ENCODE peak calls at places on chromosome 14, in seven cellular contexts. A is uterus; R is body of pancreas; M is breast epithelium; H is CD8-positive, alpha-beta memory T cell; S is osteoblast; C is naive thymus-derived CD4-positive, alpha-beta T cell. L is an unnamed sample.

GRCh38 chr14:91004987-91005386 is 55.5 kb downstream of the RPS6KA5 start:
- DNase-seq in A (no peak), R (no peak), M (no peak), H (no peak), S (no peak), C (no peak), L (no peak)

GRCh38 chr14:22849212-22849819 is 12.9 kb downstream of the MMP14 start:
- DNase-seq in A (peak; percentile 85), R (no peak), M (peak; percentile 50), H (no peak), S (peak; percentile 89), C (no peak), L (no peak)

GRCh38 chr14:95835331-95835730 is 41.3 kb upstream of the TUNAR start:
- DNase-seq in A (no peak), R (no peak), M (no peak), H (no peak), S (no peak), C (no peak), L (no peak)

GRCh38 chr14:88245321-88245720 is 77.7 kb downstream of the KCNK10 start:
- DNase-seq in A (no peak), R (no peak), M (no peak), H (no peak), S (peak; percentile 68), C (no peak), L (no peak)

GRCh38 chr14:38098074-38098846 is 109.4 kb upstream of the SSTR1 start:
- DNase-seq in A (no peak), R (no peak), M (no peak), H (no peak), S (no peak), C (no peak), L (peak; percentile 42)

GRCh38 chr14:50055461-50056228 is 60.7 kb downstream of the VCPKMT start:
- DNase-seq in A (no peak), R (no peak), M (no peak), H (no peak), S (no peak), C (no peak), L (no peak)

GRCh38 chr14:51357250-51357649 is 117.2 kb downstream of the TMX1 start:
- DNase-seq in A (no peak), R (no peak), M (no peak), H (no peak), S (no peak), C (no peak), L (no peak)

GRCh38 chr14:64795921-64796320 is 83.8 kb downstream of the SPTB start:
- DNase-seq in A (no peak), R (no peak), M (no peak), H (no peak), S (no peak), C (no peak), L (no peak)

GRCh38 chr14:67514650-67515385 is 18.3 kb upstream of the PLEKHH1 start:
- DNase-seq in A (peak; percentile 43), R (peak; percentile 47), M (no peak), H (peak; percentile 54), S (peak; percentile 96), C (peak; percentile 49), L (no peak)

GRCh38 chr14:57937681-57938080 is 71.8 kb upstream of the SLC35F4 start:
- DNase-seq in A (no peak), R (no peak), M (no peak), H (no peak), S (no peak), C (no peak), L (no peak)

GRCh38 chr14:76812422-76813383 is at the start of gene ANGEL1:
- DNase-seq in A (peak; percentile 96), R (peak; percentile 99), M (peak; percentile 97), H (peak; percentile 95), S (peak; percentile 98), C (peak; percentile 96), L (peak; percentile 100)

GRCh38 chr14:92863281-92863680 is 59.7 kb upstream of the CHGA start:
- DNase-seq in A (no peak), R (no peak), M (no peak), H (no peak), S (no peak), C (no peak), L (no peak)

GRCh38 chr14:35144029-35144428 is 21.7 kb downstream of the PRORP start:
- DNase-seq in A (no peak), R (no peak), M (no peak), H (no peak), S (no peak), C (no peak), L (no peak)

GRCh38 chr14:34111933-34112332 is 161.1 kb upstream of the EGLN3 start:
- DNase-seq in A (no peak), R (no peak), M (no peak), H (no peak), S (no peak), C (no peak), L (no peak)

GRCh38 chr14:69643430-69644200 is 32.2 kb downstream of the SUSD6 start:
- DNase-seq in A (peak; percentile 43), R (peak; percentile 83), M (peak; percentile 79), H (no peak), S (peak; percentile 55), C (no peak), L (peak; percentile 88)

GRCh38 chr14:73424453-73424852 is 33.9 kb downstream of the NUMB start:
- DNase-seq in A (no peak), R (no peak), M (no peak), H (no peak), S (no peak), C (no peak), L (no peak)

GRCh38 chr14:96920023-96920422 is 122.8 kb downstream of the VRK1 start:
- DNase-seq in A (no peak), R (no peak), M (no peak), H (no peak), S (no peak), C (no peak), L (no peak)

GRCh38 chr14:47044841-47045240 is 393.3 kb upstream of the RPL10L start:
- DNase-seq in A (no peak), R (no peak), M (no peak), H (no peak), S (no peak), C (no peak), L (no peak)

GRCh38 chr14:26204954-26205479 is 392.8 kb downstream of the NOVA1 start:
- DNase-seq in A (peak; percentile 38), R (peak; percentile 26), M (peak; percentile 59), H (no peak), S (no peak), C (no peak), L (no peak)

GRCh38 chr14:68757618-68758081 is 35.2 kb downstream of the ZFP36L1 start:
- DNase-seq in A (no peak), R (no peak), M (no peak), H (no peak), S (no peak), C (no peak), L (no peak)

GRCh38 chr14:96400495-96400894 is 8.6 kb downstream of the AK7 start:
- DNase-seq in A (no peak), R (no peak), M (no peak), H (no peak), S (no peak), C (no peak), L (no peak)

GRCh38 chr14:62269204-62269603 is 507.0 kb downstream of the SNAPC1 start:
- DNase-seq in A (no peak), R (no peak), M (no peak), H (no peak), S (no peak), C (no peak), L (no peak)

GRCh38 chr14:91649930-91650329 is 82.0 kb downstream of the CATSPERB start:
- DNase-seq in A (no peak), R (peak; percentile 35), M (no peak), H (peak; percentile 18), S (peak; percentile 79), C (peak; percentile 59), L (peak; percentile 0)

GRCh38 chr14:100898465-100898864 is 5.1 kb downstream of the RTL1 start:
- DNase-seq in A (no peak), R (no peak), M (no peak), H (no peak), S (peak; percentile 50), C (no peak), L (no peak)

GRCh38 chr14:63960926-63961567 is 108.2 kb downstream of the SYNE2 start:
- DNase-seq in A (no peak), R (no peak), M (no peak), H (no peak), S (no peak), C (no peak), L (no peak)

GRCh38 chr14:71711131-71711530 is 221.1 kb upstream of the RGS6 start:
- DNase-seq in A (no peak), R (no peak), M (no peak), H (peak; percentile 14), S (no peak), C (peak; percentile 27), L (no peak)
- H3K27ac ChIP-seq in A (no peak overlapping the region), R (no peak overlapping the region), M (peak overlapping the region; percentile 66), H (no peak overlapping the region), S (peak overlapping the region; percentile 97), C (no peak overlapping the region), L (peak overlapping the region; percentile 4)

GRCh38 chr14:54834727-54835126 is 67.9 kb downstream of the GCH1 start:
- DNase-seq in A (no peak), R (no peak), M (no peak), H (no peak), S (no peak), C (no peak), L (no peak)
- H3K27ac ChIP-seq in A (no peak overlapping the region), R (no peak overlapping the region), M (no peak overlapping the region), H (no peak overlapping the region), S (no peak overlapping the region), C (no peak overlapping the region), L (no peak overlapping the region)

DNA sequence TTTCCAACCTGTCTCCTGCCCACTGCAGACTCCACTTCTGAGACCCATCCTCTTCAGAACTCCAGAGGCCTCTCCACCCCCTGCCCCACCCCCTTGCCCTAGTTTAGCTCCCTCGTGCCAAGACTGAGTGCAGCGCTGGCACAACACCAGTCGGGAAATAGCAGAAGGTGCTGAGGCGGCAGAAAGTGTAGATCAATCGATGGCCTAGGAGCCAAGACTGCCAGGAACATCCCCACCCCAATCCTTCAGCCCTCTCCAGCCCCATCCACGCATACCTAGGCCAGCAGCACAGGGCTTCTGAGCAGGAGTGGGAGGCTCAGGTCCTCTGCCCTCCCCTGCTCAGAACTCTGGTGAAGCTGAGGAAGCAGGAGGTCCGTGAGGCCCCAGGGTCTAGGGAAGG is 1.1 kb downstream of the CPNE6 start:
- DNase-seq in A (no peak), R (peak; percentile 46), M (no peak), H (no peak), S (no peak), C (no peak), L (no peak)
- H3K27ac ChIP-seq in A (no peak overlapping the region), R (no peak overlapping the region), M (no peak overlapping the region), H (no peak overlapping the region), S (no peak overlapping the region), C (no peak overlapping the region), L (no peak overlapping the region)

DNA sequence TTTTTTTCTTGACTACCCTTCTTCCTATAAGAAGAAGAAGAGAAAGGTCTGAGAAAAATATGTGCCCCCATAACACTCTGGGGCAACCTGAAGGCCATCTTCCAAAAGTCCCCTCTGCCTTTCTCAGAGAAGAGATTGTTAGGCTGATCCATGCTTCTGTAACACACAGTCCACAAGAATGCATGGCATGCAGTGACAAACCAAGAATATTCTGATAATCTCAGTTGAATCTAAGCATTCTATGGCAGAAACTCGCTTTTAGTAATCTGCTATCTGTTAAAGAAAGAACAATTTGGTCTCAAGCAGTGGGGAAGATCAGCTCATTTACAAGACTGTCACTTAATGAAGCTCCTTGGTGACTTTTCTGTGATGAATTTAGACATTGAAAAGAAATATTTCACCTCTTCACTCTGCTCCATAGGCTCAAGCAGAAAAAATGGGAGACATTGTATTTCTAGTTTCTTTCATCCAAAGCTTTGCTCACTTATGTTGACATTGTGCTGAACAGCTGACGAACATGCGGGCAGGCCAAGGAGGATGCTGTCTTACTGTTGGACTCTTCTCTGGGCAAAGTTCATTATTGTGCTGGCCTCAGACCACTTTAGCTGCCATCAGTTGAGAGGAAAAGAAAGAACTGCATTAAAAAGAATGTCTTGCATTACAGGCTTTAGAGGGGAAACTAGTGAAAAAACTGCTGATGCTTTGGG is 957.1 kb downstream of the DIO2 start:
- DNase-seq in A (no peak), R (no peak), M (no peak), H (no peak), S (peak; percentile 83), C (no peak), L (no peak)
- H3K27ac ChIP-seq in A (no peak overlapping the region), R (no peak overlapping the region), M (no peak overlapping the region), H (no peak overlapping the region), S (peak overlapping the region; percentile 3), C (no peak overlapping the region), L (no peak overlapping the region)